ENCODE peak calls at places on chromosomes 4 and X, in four cellular contexts. F is SK-N-SH, T is H1, H is GM12878. E is an unnamed sample.

GRCh38 chrX:69093960-69094935 is 71.0 kb downstream of the PJA1 start:
- DNase-seq in F (peak; percentile 68), T (no peak), H (no peak), E (peak; percentile 36)

GRCh38 chr4:119268466-119268865 is 53.5 kb downstream of the FABP2 start:
- DNase-seq in F (peak; percentile 26), T (no peak), H (no peak), E (no peak)

GRCh38 chr4:154691229-154691628 is 52.6 kb upstream of the LRAT start:
- DNase-seq in F (no peak), T (no peak), H (no peak), E (no peak)

GRCh38 chr4:101419324-101420135 is 72.2 kb upstream of the PPP3CA start:
- DNase-seq in F (no peak), T (no peak), H (peak; percentile 57), E (no peak)

GRCh38 chrX:9604111-9604907 is 139.5 kb downstream of the TBL1X start:
- DNase-seq in F (no peak), T (no peak), H (no peak), E (no peak)

GRCh38 chrX:132636080-132636479 is 147.2 kb upstream of the MBNL3 start:
- DNase-seq in F (no peak), T (no peak), H (no peak), E (no peak)

GRCh38 chr4:13907255-13907751 is 279.8 kb upstream of the BOD1L1 start:
- DNase-seq in F (no peak), T (no peak), H (no peak), E (peak; percentile 47)

GRCh38 chrX:17860811-17861495 is at the start of gene RAI2:
- DNase-seq in F (peak; percentile 75), T (no peak), H (no peak), E (no peak)

GRCh38 chr4:40621229-40621591 is 8.5 kb downstream of the RBM47 start:
- DNase-seq in F (no peak), T (no peak), H (peak; percentile 72), E (no peak)

GRCh38 chr4:105934381-105934780 is 39.1 kb downstream of the NPNT start:
- DNase-seq in F (no peak), T (no peak), H (no peak), E (no peak)

GRCh38 chr4:54543088-54543795 is 114.5 kb upstream of the KIT start:
- DNase-seq in F (no peak), T (no peak), H (no peak), E (no peak)

GRCh38 chr4:3523146-3523627 is 9.0 kb downstream of the LRPAP1 start:
- DNase-seq in F (no peak), T (no peak), H (no peak), E (no peak)

GRCh38 chr4:48858130-48858529 is 27.2 kb downstream of the OCIAD1 start:
- DNase-seq in F (no peak), T (no peak), H (no peak), E (no peak)

GRCh38 chr4:77818077-77818666 is 996 bp downstream of the CNOT6L start:
- DNase-seq in F (peak; percentile 76), T (no peak), H (no peak), E (peak; percentile 85)

GRCh38 chr4:76897522-76898384 is at the start of gene SOWAHB:
- DNase-seq in F (peak; percentile 58), T (peak; percentile 41), H (no peak), E (peak; percentile 40)

GRCh38 chrX:68045008-68045577 is 388.2 kb downstream of the OPHN1 start:
- DNase-seq in F (no peak), T (no peak), H (no peak), E (no peak)

GRCh38 chr4:81981218-81981617 is 392.6 kb downstream of the HNRNPD start:
- DNase-seq in F (no peak), T (no peak), H (no peak), E (no peak)

GRCh38 chrX:139246295-139246694 is 284.2 kb upstream of the F9 start:
- DNase-seq in F (no peak), T (no peak), H (no peak), E (no peak)

GRCh38 chr4:150139297-150139696 is 61.1 kb downstream of the DCLK2 start:
- DNase-seq in F (no peak), T (no peak), H (no peak), E (no peak)

GRCh38 chr4:150145090-150145949 is 67.1 kb downstream of the DCLK2 start:
- DNase-seq in F (no peak), T (no peak), H (no peak), E (no peak)

GRCh38 chr4:150136481-150136880 is 58.2 kb downstream of the DCLK2 start:
- DNase-seq in F (no peak), T (no peak), H (no peak), E (no peak)

GRCh38 chr4:150142831-150143230 is 64.6 kb downstream of the DCLK2 start:
- DNase-seq in F (no peak), T (no peak), H (no peak), E (no peak)

DNA sequence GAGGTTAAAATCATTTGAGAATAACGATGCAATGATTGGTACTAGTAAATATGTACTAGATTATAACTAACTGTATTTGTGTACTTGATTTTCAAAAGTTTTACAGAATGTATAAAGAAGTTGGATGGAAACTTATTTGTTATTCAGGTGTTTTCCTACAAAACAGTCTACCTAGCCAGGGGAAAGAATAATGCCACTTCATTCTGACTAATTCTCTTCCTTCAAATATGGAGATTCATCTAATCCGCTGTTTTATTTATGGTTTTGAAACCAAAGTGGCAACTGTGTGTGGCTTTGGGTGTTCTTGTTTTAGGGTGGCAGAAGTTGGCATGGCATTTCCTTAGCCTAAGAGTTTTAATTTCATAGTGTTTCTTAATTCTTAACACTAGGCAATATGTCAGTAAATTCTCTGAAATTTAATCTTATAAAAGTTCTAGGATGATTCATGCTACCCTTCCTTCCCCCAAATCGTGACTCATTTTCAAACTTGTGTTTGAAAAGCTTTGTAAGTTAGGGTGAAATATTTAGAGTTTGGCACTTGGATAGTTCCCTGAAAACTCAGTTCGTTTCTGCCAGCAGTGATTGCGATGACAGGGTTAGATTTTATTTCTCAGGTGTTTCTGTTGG is 62.6 kb downstream of the DCLK2 start:
- DNase-seq in F (no peak), T (no peak), H (no peak), E (no peak)
- TF ChIP-seq TCF12 in F (peak; percentile 81), T (no peak), H (no peak), E (no peak)

GRCh38 chr4:145618210-145618911 is 824 bp upstream of the MMAA start:
- DNase-seq in F (peak; percentile 29), T (no peak), H (no peak), E (no peak)
- TF ChIP-seq TCF12 in F (no peak), T (no peak), H (no peak), E (no peak)

GRCh38 chrX:29728639-29729038 is 486.7 kb upstream of the MAGEB2 start:
- DNase-seq in F (no peak), T (no peak), H (no peak), E (no peak)
- TF ChIP-seq TCF12 in F (no peak), T (no peak), H (no peak), E (no peak)

GRCh38 chrX:78330540-78330939 is 3.1 kb upstream of the CYSLTR1 start:
- DNase-seq in F (no peak), T (no peak), H (no peak), E (no peak)

GRCh38 chrX:78327370-78328048 is at the start of gene CYSLTR1:
- DNase-seq in F (no peak), T (no peak), H (no peak), E (no peak)

GRCh38 chrX:78331708-78332107 is 4.3 kb upstream of the CYSLTR1 start:
- DNase-seq in F (no peak), T (no peak), H (no peak), E (no peak)

GRCh38 chrX:78330068-78330467 is 2.7 kb upstream of the CYSLTR1 start:
- DNase-seq in F (no peak), T (no peak), H (no peak), E (no peak)

GRCh38 chrX:78329486-78329885 is 2.1 kb upstream of the CYSLTR1 start:
- DNase-seq in F (no peak), T (no peak), H (no peak), E (no peak)
- TF ChIP-seq TCF12 in F (no peak), T (no peak), H (no peak), E (no peak)

GRCh38 chr4:151990201-151990600 is 229.4 kb upstream of the GATB start:
- DNase-seq in F (no peak), T (no peak), H (no peak), E (no peak)
- TF ChIP-seq TCF12 in F (no peak), T (no peak), H (no peak), E (no peak)

GRCh38 chr4:148514041-148514440 is 71.8 kb upstream of the NR3C2 start:
- DNase-seq in F (no peak), T (no peak), H (no peak), E (no peak)
- TF ChIP-seq TCF12 in F (peak; percentile 38), T (no peak), H (no peak), E (no peak)